ENCODE peak calls at places on chromosome 5, in nine cellular contexts. B, D, I, J, C, F, A, H and M are unnamed samples.
A peak's percentile ranks its signal among the peaks of the same experiment; 100 is the strongest.

GRCh38 chr5:160506006-160507004 is 84.7 kb downstream of the PTTG1 start:
- DNase-seq in A (no peak), B (no peak), D (no peak), F (no peak), J (no peak), H (peak; percentile 27), C (peak; percentile 53), I (peak; percentile 21), M (peak; percentile 34)

GRCh38 chr5:179220716-179221115 is 124.5 kb downstream of the ADAMTS2 start:
- DNase-seq in I (no peak), C (no peak), D (no peak), F (peak; percentile 37), B (no peak), J (no peak), A (no peak), H (no peak), M (no peak)

GRCh38 chr5:133421394-133421793 is 190.9 kb downstream of the FSTL4 start:
- DNase-seq in D (no peak), B (peak; percentile 58), J (no peak), F (no peak), I (no peak), H (peak; percentile 44), C (no peak), A (peak; percentile 64), M (peak; percentile 64)

GRCh38 chr5:34007116-34007674 is 655 bp downstream of the AMACR start:
- DNase-seq in A (peak; percentile 30), I (no peak), F (no peak), D (no peak), H (no peak), C (no peak), J (no peak), B (no peak), M (no peak)

GRCh38 chr5:72693001-72693442 is 123.4 kb upstream of the TNPO1 start:
- DNase-seq in F (no peak), C (no peak), D (no peak), A (no peak), B (no peak), I (no peak), H (no peak), J (no peak), M (peak; percentile 61)

GRCh38 chr5:61603211-61603908 is 271.3 kb downstream of the ZSWIM6 start:
- DNase-seq in A (no peak), J (no peak), I (peak; percentile 24), C (no peak), B (no peak), F (no peak), D (no peak), H (no peak), M (peak; percentile 56)

GRCh38 chr5:149152317-149152746 is 11.0 kb downstream of the ABLIM3 start:
- DNase-seq in D (no peak), A (no peak), C (no peak), B (no peak), F (no peak), I (no peak), J (no peak), H (no peak), M (no peak)

GRCh38 chr5:139413153-139413552 is 9.3 kb upstream of the SPATA24 start:
- DNase-seq in J (no peak), C (no peak), A (no peak), I (no peak), F (no peak), D (no peak), H (no peak), B (no peak), M (no peak)

GRCh38 chr5:106392766-106393165 is 1278.0 kb downstream of the EFNA5 start:
- DNase-seq in I (no peak), J (no peak), C (no peak), D (no peak), H (no peak), B (no peak), A (no peak), F (no peak), M (no peak)

GRCh38 chr5:159310492-159310891 is 19.8 kb downstream of the IL12B start:
- DNase-seq in H (peak; percentile 7), F (no peak), D (peak; percentile 63), J (no peak), C (no peak), I (no peak), B (no peak), A (no peak), M (no peak)

GRCh38 chr5:34686762-34687268 is 30.7 kb downstream of the RAI14 start:
- DNase-seq in J (no peak), D (peak; percentile 86), C (no peak), B (peak; percentile 58), A (no peak), H (no peak), F (peak; percentile 86), I (no peak), M (no peak)

GRCh38 chr5:75037106-75037505 is 15.3 kb downstream of the GCNT4 start:
- DNase-seq in B (peak; percentile 13), F (no peak), H (no peak), A (no peak), C (no peak), J (peak; percentile 67), I (no peak), D (peak; percentile 65), M (no peak)

GRCh38 chr5:40437452-40437861 is 242.3 kb upstream of the PTGER4 start:
- DNase-seq in A (no peak), H (no peak), B (no peak), J (no peak), C (no peak), F (no peak), I (no peak), D (no peak), M (no peak)

GRCh38 chr5:132104561-132104960 is 31.0 kb downstream of the CSF2 start:
- DNase-seq in H (no peak), J (no peak), D (no peak), A (no peak), I (no peak), C (no peak), F (no peak), B (no peak), M (no peak)

GRCh38 chr5:74586831-74587230 is 53.7 kb downstream of the ENC1 start:
- DNase-seq in D (no peak), A (no peak), H (no peak), I (no peak), B (no peak), F (no peak), C (no peak), J (no peak), M (no peak)

GRCh38 chr5:115415143-115415491 is 118.7 kb upstream of the CCDC112 start:
- DNase-seq in D (peak; percentile 70), F (no peak), C (no peak), J (no peak), I (no peak), A (no peak), H (no peak), B (no peak), M (no peak)

GRCh38 chr5:127085371-127085770 is 12.1 kb upstream of the C5orf63 start:
- DNase-seq in J (no peak), F (no peak), H (no peak), A (no peak), I (no peak), B (no peak), D (no peak), C (no peak), M (no peak)

GRCh38 chr5:179504600-179505396 is 45.6 kb upstream of the RUFY1 start:
- DNase-seq in C (no peak), I (no peak), D (no peak), F (peak; percentile 5), H (no peak), B (no peak), J (no peak), A (no peak), M (no peak)

GRCh38 chr5:88724201-88724600 is 158.8 kb downstream of the MEF2C start:
- DNase-seq in H (no peak), F (no peak), I (no peak), A (no peak), B (no peak), C (no peak), J (no peak), D (no peak), M (no peak)

GRCh38 chr5:62698756-62699155 is 120.1 kb downstream of the LRRC70 start:
- DNase-seq in C (no peak), H (no peak), D (no peak), A (no peak), J (no peak), I (no peak), B (no peak), F (no peak), M (no peak)

GRCh38 chr5:137933491-137933911 is 44.2 kb downstream of the PKD2L2 start:
- DNase-seq in H (no peak), D (no peak), F (no peak), J (no peak), A (no peak), B (peak; percentile 10), I (no peak), C (no peak), M (peak; percentile 20)